ENCODE peak calls at places on chromosomes 16 and 17, in seven cellular contexts. U, C, B, I, A, W and Z are unnamed samples.

GRCh38 chr16:24538756-24539294 is 541 bp upstream of the RBBP6 start:
- DNase-seq in C (no peak), I (peak; percentile 85), W (peak; percentile 73), A (no peak), U (no peak), B (no peak), Z (no peak)

GRCh38 chr16:31502981-31503380 is 5.2 kb downstream of the RUSF1 start:
- DNase-seq in I (no peak), B (no peak), A (no peak), U (no peak), W (no peak), C (no peak), Z (no peak)

GRCh38 chr16:54511181-54511731 is 224.7 kb upstream of the IRX3 start:
- DNase-seq in W (no peak), B (no peak), U (no peak), A (no peak), C (no peak), I (no peak), Z (peak; percentile 30)

GRCh38 chr17:79657036-79657435 is 46.2 kb upstream of the RBFOX3 start:
- DNase-seq in I (no peak), U (no peak), B (no peak), A (peak; percentile 16), C (no peak), W (no peak), Z (no peak)

GRCh38 chr17:34926661-34927060 is 34.6 kb downstream of the CCT6B start:
- DNase-seq in B (no peak), C (no peak), U (no peak), A (no peak), I (no peak), W (no peak), Z (no peak)

GRCh38 chr17:19978206-19978802 is 676 bp upstream of the AKAP10 start:
- DNase-seq in U (no peak), B (peak; percentile 13), W (no peak), A (no peak), I (no peak), C (no peak), Z (no peak)

GRCh38 chr16:84062734-84063640 is 20.4 kb upstream of the SLC38A8 start:
- DNase-seq in A (peak; percentile 98), U (peak; percentile 52), W (peak; percentile 85), I (peak; percentile 59), C (peak; percentile 86), B (no peak), Z (peak; percentile 77)

GRCh38 chr17:34269969-34270368 is at the start of gene CCL7:
- DNase-seq in A (no peak), B (no peak), U (no peak), I (no peak), W (no peak), C (no peak), Z (no peak)

GRCh38 chr17:30232015-30232821 is 3.3 kb downstream of the SLC6A4 start:
- DNase-seq in A (no peak), B (no peak), U (no peak), I (no peak), W (no peak), C (no peak), Z (no peak)

GRCh38 chr17:40536731-40537171 is 28.5 kb downstream of the CCR7 start:
- DNase-seq in U (no peak), C (no peak), I (no peak), B (no peak), A (no peak), W (no peak), Z (no peak)

GRCh38 chr17:65604070-65604469 is 42.6 kb upstream of the AXIN2 start:
- DNase-seq in A (no peak), U (no peak), B (no peak), I (no peak), C (no peak), W (no peak), Z (no peak)

GRCh38 chr17:15264542-15264941 is 584 bp downstream of the PMP22 start:
- DNase-seq in I (no peak), A (no peak), C (no peak), B (no peak), U (no peak), W (no peak), Z (no peak)

GRCh38 chr16:87132361-87133014 is 184.7 kb downstream of the C16orf95 start:
- DNase-seq in W (no peak), I (peak; percentile 73), U (peak; percentile 26), A (no peak), B (no peak), C (no peak), Z (no peak)

GRCh38 chr17:62797959-62798358 is 10.2 kb downstream of the MARCHF10 start:
- DNase-seq in B (no peak), A (peak; percentile 10), I (no peak), W (no peak), C (no peak), U (no peak), Z (no peak)

GRCh38 chr17:62801553-62801952 is 6.6 kb downstream of the MARCHF10 start:
- DNase-seq in B (no peak), C (no peak), U (no peak), I (no peak), A (no peak), W (no peak), Z (no peak)

GRCh38 chr17:62802531-62803205 is 5.4 kb downstream of the MARCHF10 start:
- DNase-seq in I (no peak), A (no peak), W (no peak), B (no peak), U (no peak), C (no peak), Z (no peak)

GRCh38 chr17:62804025-62804424 is 4.1 kb downstream of the MARCHF10 start:
- DNase-seq in U (no peak), W (no peak), C (no peak), A (no peak), I (no peak), B (no peak), Z (no peak)

GRCh38 chr17:62800580-62800979 is 7.5 kb downstream of the MARCHF10 start:
- DNase-seq in C (no peak), U (no peak), B (no peak), I (no peak), W (no peak), A (peak; percentile 41), Z (peak; percentile 96)
- TF ChIP-seq JUND in C (no peak), U (no peak), B (no peak), I (no peak), W (no peak), A (no peak), Z (no peak)

DNA sequence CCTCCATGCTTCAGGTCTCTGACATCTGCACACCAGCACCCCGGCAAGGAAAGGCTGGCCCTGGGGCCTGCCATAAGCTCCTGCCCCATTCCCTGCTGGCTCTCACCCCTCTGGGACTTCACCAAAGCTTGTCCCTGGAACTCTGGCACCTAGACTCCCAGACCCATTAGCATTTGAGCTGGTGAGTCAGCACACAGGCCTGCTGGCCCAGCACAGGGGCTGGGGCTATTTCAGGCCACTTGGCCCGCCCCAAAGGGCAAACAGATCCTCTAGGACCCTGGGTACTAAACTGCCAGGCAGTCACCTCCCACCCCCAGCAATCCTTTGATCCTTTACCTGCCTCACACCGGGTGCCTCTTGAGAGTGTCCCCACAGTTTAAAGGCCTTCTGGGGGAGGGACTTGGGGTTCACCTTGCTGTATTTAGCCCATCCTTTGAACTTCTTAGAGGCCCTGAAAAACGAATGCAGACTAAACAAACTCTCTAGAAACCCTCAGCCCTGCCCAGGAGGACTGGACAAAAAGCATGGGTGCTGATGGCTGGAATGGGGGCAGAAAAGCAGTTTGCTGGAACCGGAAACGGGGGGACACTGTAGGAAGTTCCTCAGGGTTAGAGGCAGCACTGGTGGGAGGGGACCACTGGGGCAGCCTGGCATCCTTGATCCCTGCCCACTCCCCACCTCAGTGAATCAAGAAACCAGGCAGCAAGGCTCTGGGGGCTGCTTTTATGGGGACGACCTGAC is 3.2 kb upstream of the SAMD14 start:
- DNase-seq in A (no peak), I (peak; percentile 88), C (peak; percentile 62), U (no peak), B (no peak), W (no peak), Z (peak; percentile 21)
- TF ChIP-seq JUND in A (peak; percentile 67), I (peak; percentile 60), C (peak; percentile 58), U (no peak), B (no peak), W (no peak), Z (no peak)

GRCh38 chr17:69059458-69060205 is 1.1 kb downstream of the ABCA9 start:
- DNase-seq in C (no peak), U (no peak), A (no peak), B (no peak), W (no peak), I (no peak), Z (no peak)
- TF ChIP-seq JUND in C (no peak), U (no peak), A (no peak), B (no peak), W (no peak), I (no peak), Z (no peak)

GRCh38 chr16:15556130-15556529 is 86.8 kb downstream of the MARF1 start:
- DNase-seq in U (no peak), W (no peak), C (no peak), B (no peak), A (no peak), I (no peak), Z (no peak)

GRCh38 chr16:15553313-15554088 is 89.5 kb downstream of the MARF1 start:
- DNase-seq in W (no peak), U (no peak), C (no peak), A (no peak), I (no peak), B (no peak), Z (no peak)

GRCh38 chr16:15557258-15557657 is 85.7 kb downstream of the MARF1 start:
- DNase-seq in I (no peak), C (no peak), B (no peak), U (no peak), W (no peak), A (no peak), Z (no peak)

GRCh38 chr16:15548482-15548891 is 94.5 kb downstream of the MARF1 start:
- DNase-seq in U (no peak), C (no peak), W (no peak), B (peak; percentile 15), A (no peak), I (peak; percentile 45), Z (no peak)

DNA sequence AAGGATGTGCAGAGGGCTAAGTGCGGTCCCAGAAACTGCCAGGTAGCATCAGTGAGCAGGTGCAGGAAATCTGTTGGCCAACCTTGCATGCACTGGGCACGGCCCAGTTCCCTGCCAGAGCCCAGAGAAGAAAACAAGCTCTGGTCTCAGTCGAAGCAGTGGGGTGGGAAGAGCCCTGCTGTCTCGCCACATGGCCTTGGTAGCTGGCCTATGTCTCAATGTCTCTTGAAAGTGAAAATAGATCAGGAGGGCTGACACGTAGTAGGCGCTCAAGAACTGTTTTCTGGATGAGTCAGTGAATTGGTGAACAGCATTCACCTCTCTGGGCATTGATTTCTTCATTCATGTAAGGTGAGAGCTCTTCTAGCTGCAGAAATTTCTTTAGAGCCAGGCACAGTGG is 90.4 kb downstream of the MARF1 start:
- DNase-seq in W (no peak), U (no peak), B (no peak), C (no peak), I (no peak), A (no peak), Z (no peak)
- TF ChIP-seq JUND in W (no peak), U (no peak), B (no peak), C (no peak), I (no peak), A (no peak), Z (no peak)